ENCODE peak calls at places on chromosome 3, in five cellular contexts. One of them, this sample, is unnamed.

GRCh38 chr3:84547971-84548970 is 410.5 kb upstream of the CADM2 start:
- DNase-seq in suprapubic skin: no peak
- DNase-seq in endothelial cell of umbilical vein: no peak
- DNase-seq in upper lobe of right lung: no peak
- DNase-seq in testis: peak
- DNase-seq in this sample: no peak

GRCh38 chr3:188948658-188949400 is 222.9 kb upstream of the TPRG1 start:
- DNase-seq in suprapubic skin: no peak
- DNase-seq in endothelial cell of umbilical vein: peak
- DNase-seq in upper lobe of right lung: no peak
- DNase-seq in testis: peak
- DNase-seq in this sample: peak

GRCh38 chr3:78941587-78941986 is 826.2 kb downstream of the ROBO1 start:
- DNase-seq in suprapubic skin: no peak
- DNase-seq in endothelial cell of umbilical vein: no peak
- DNase-seq in upper lobe of right lung: no peak
- DNase-seq in testis: no peak
- DNase-seq in this sample: no peak

GRCh38 chr3:178155521-178155920 is 380.7 kb upstream of the KCNMB2 start:
- DNase-seq in suprapubic skin: no peak
- DNase-seq in endothelial cell of umbilical vein: no peak
- DNase-seq in upper lobe of right lung: no peak
- DNase-seq in testis: no peak
- DNase-seq in this sample: no peak

GRCh38 chr3:12512534-12513101 is 28.3 kb downstream of the TSEN2 start:
- DNase-seq in suprapubic skin: no peak
- DNase-seq in endothelial cell of umbilical vein: no peak
- DNase-seq in upper lobe of right lung: no peak
- DNase-seq in testis: no peak
- DNase-seq in this sample: no peak

GRCh38 chr3:30012941-30013543 is 593.4 kb upstream of the TGFBR2 start:
- DNase-seq in suprapubic skin: no peak
- DNase-seq in endothelial cell of umbilical vein: peak
- DNase-seq in upper lobe of right lung: peak
- DNase-seq in testis: peak
- DNase-seq in this sample: peak

GRCh38 chr3:195237981-195238625 is 32.9 kb downstream of the XXYLT1 start:
- DNase-seq in suprapubic skin: no peak
- DNase-seq in endothelial cell of umbilical vein: no peak
- DNase-seq in upper lobe of right lung: peak
- DNase-seq in testis: no peak
- DNase-seq in this sample: peak

GRCh38 chr3:194736896-194737600 is 51.4 kb downstream of the FAM43A start:
- DNase-seq in suprapubic skin: no peak
- DNase-seq in endothelial cell of umbilical vein: no peak
- DNase-seq in upper lobe of right lung: no peak
- DNase-seq in testis: no peak
- DNase-seq in this sample: no peak

GRCh38 chr3:44186712-44187111 is 55.0 kb upstream of the TOPAZ1 start:
- DNase-seq in suprapubic skin: no peak
- DNase-seq in endothelial cell of umbilical vein: no peak
- DNase-seq in upper lobe of right lung: no peak
- DNase-seq in testis: no peak
- DNase-seq in this sample: no peak

GRCh38 chr3:12670789-12671450 is 7.0 kb upstream of the RAF1 start:
- DNase-seq in suprapubic skin: peak
- DNase-seq in endothelial cell of umbilical vein: no peak
- DNase-seq in upper lobe of right lung: no peak
- DNase-seq in testis: no peak
- DNase-seq in this sample: no peak

GRCh38 chr3:67402873-67403272 is 251.5 kb downstream of the SUCLG2 start:
- DNase-seq in suprapubic skin: no peak
- DNase-seq in endothelial cell of umbilical vein: no peak
- DNase-seq in upper lobe of right lung: no peak
- DNase-seq in testis: no peak
- DNase-seq in this sample: no peak

GRCh38 chr3:12833226-12834161 is 7.9 kb downstream of the RPL32 start:
- DNase-seq in suprapubic skin: no peak
- DNase-seq in endothelial cell of umbilical vein: no peak
- DNase-seq in upper lobe of right lung: no peak
- DNase-seq in testis: no peak
- DNase-seq in this sample: no peak

GRCh38 chr3:159062734-159063410 is 261.0 kb downstream of the MFSD1 start:
- DNase-seq in suprapubic skin: no peak
- DNase-seq in endothelial cell of umbilical vein: no peak
- DNase-seq in upper lobe of right lung: no peak
- DNase-seq in testis: no peak
- DNase-seq in this sample: no peak

GRCh38 chr3:60742606-60743145 is 508.6 kb downstream of the FHIT start:
- DNase-seq in suprapubic skin: no peak
- DNase-seq in endothelial cell of umbilical vein: no peak
- DNase-seq in upper lobe of right lung: no peak
- DNase-seq in testis: no peak
- DNase-seq in this sample: no peak

GRCh38 chr3:141465221-141465620 is 21.6 kb upstream of the RASA2 start:
- DNase-seq in suprapubic skin: no peak
- DNase-seq in endothelial cell of umbilical vein: no peak
- DNase-seq in upper lobe of right lung: no peak
- DNase-seq in testis: no peak
- DNase-seq in this sample: no peak

GRCh38 chr3:172244011-172244410 is 204.2 kb downstream of the GHSR start:
- DNase-seq in suprapubic skin: no peak
- DNase-seq in endothelial cell of umbilical vein: peak
- DNase-seq in upper lobe of right lung: no peak
- DNase-seq in testis: no peak
- DNase-seq in this sample: no peak

DNA sequence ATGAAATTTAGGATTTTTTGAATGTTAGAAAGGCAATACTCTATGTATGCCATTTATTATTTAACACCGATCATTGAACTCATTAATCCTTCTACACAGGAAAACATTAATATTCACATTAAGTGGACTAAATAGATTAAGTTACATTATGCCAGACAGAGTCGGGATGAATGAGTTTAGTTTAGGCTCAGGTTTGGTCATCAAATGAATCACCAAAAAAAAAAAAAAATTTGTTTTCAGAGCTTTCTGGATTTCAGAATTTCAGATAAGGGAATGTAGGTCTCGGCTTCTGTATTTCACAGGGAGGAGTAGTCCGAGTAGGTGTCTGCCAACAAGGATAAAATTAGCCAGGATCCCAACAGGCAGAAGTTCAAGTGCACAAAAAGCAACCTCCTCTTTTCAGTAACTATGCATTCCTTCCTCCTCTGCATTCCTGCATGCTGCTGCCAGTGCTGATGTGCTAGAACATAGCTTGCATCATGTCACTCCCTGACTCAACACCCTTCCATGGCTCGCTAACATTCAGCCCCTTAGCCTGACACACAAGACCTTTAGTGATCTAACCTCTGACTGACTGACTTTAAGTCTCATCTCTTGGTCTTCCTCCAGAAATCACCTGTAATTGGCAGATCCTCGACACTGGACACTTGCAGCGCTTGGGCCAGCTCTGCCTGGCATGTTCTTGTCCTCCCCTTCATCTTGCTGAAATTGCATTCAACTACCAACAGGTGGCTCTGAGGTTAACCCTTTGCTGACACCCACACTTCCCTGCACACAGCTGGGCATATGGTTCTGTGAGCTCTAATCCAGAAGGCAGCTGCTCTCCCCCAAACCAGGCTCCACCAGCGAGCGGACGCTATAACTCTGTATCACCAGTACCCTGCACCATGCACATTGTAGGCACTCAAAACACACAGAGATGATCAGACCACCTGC is 145.4 kb upstream of the PROK2 start:
- DNase-seq in suprapubic skin: no peak
- DNase-seq in endothelial cell of umbilical vein: no peak
- DNase-seq in upper lobe of right lung: no peak
- DNase-seq in testis: no peak
- DNase-seq in this sample: no peak
- TF ChIP-seq CTCF in suprapubic skin: no peak
- TF ChIP-seq CTCF in endothelial cell of umbilical vein: no peak
- TF ChIP-seq CTCF in upper lobe of right lung: no peak
- TF ChIP-seq CTCF in testis: no peak
- TF ChIP-seq CTCF in this sample: no peak

GRCh38 chr3:126773167-126773566 is 69.1 kb downstream of the CHCHD6 start:
- DNase-seq in suprapubic skin: no peak
- DNase-seq in endothelial cell of umbilical vein: no peak
- DNase-seq in upper lobe of right lung: no peak
- DNase-seq in testis: no peak
- DNase-seq in this sample: no peak

GRCh38 chr3:126773783-126774182 is 69.7 kb downstream of the CHCHD6 start:
- DNase-seq in suprapubic skin: no peak
- DNase-seq in endothelial cell of umbilical vein: no peak
- DNase-seq in upper lobe of right lung: no peak
- DNase-seq in testis: no peak
- DNase-seq in this sample: no peak

GRCh38 chr3:126766653-126767052 is 62.6 kb downstream of the CHCHD6 start:
- DNase-seq in suprapubic skin: no peak
- DNase-seq in endothelial cell of umbilical vein: no peak
- DNase-seq in upper lobe of right lung: no peak
- DNase-seq in testis: no peak
- DNase-seq in this sample: no peak

GRCh38 chr3:126768903-126769302 is 64.9 kb downstream of the CHCHD6 start:
- DNase-seq in suprapubic skin: no peak
- DNase-seq in endothelial cell of umbilical vein: no peak
- DNase-seq in upper lobe of right lung: no peak
- DNase-seq in testis: no peak
- DNase-seq in this sample: no peak

GRCh38 chr3:126770096-126770495 is 66.1 kb downstream of the CHCHD6 start:
- DNase-seq in suprapubic skin: no peak
- DNase-seq in endothelial cell of umbilical vein: no peak
- DNase-seq in upper lobe of right lung: no peak
- DNase-seq in testis: no peak
- DNase-seq in this sample: no peak
- TF ChIP-seq CTCF in suprapubic skin: no peak
- TF ChIP-seq CTCF in endothelial cell of umbilical vein: no peak
- TF ChIP-seq CTCF in upper lobe of right lung: no peak
- TF ChIP-seq CTCF in testis: no peak
- TF ChIP-seq CTCF in this sample: no peak

DNA sequence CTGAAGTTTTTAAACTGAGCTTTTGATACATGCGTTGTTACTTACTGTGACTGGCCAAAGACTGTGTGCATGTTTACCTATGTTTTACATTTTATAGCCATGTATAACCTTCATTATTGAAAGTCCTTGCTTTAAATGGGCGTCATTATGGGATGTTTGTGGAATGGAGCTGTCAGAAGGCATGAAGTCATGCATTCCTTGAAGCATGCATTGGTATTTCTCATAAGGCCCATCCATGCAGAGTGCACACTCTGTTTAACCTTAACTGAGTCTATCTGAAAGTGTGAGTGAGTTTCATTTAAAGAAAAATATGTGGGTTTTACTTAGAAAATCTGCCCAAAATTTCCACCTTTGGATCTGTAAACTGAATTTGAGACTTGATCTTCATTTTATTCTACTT is 51.1 kb downstream of the PSMD6 start:
- DNase-seq in suprapubic skin: no peak
- DNase-seq in endothelial cell of umbilical vein: no peak
- DNase-seq in upper lobe of right lung: no peak
- DNase-seq in testis: no peak
- DNase-seq in this sample: no peak
- TF ChIP-seq CTCF in suprapubic skin: no peak
- TF ChIP-seq CTCF in endothelial cell of umbilical vein: no peak
- TF ChIP-seq CTCF in upper lobe of right lung: no peak
- TF ChIP-seq CTCF in testis: no peak
- TF ChIP-seq CTCF in this sample: no peak

GRCh38 chr3:35966629-35967464 is 327.5 kb downstream of the ARPP21 start:
- DNase-seq in suprapubic skin: no peak
- DNase-seq in endothelial cell of umbilical vein: no peak
- DNase-seq in upper lobe of right lung: no peak
- DNase-seq in testis: no peak
- DNase-seq in this sample: no peak
- TF ChIP-seq CTCF in suprapubic skin: no peak
- TF ChIP-seq CTCF in endothelial cell of umbilical vein: no peak
- TF ChIP-seq CTCF in upper lobe of right lung: no peak
- TF ChIP-seq CTCF in testis: no peak
- TF ChIP-seq CTCF in this sample: no peak

GRCh38 chr3:37700849-37701248 is 160.8 kb upstream of the CTDSPL start:
- DNase-seq in suprapubic skin: no peak
- DNase-seq in endothelial cell of umbilical vein: no peak
- DNase-seq in upper lobe of right lung: no peak
- DNase-seq in testis: no peak
- DNase-seq in this sample: no peak
- TF ChIP-seq CTCF in suprapubic skin: peak
- TF ChIP-seq CTCF in endothelial cell of umbilical vein: no peak
- TF ChIP-seq CTCF in upper lobe of right lung: no peak
- TF ChIP-seq CTCF in testis: no peak
- TF ChIP-seq CTCF in this sample: no peak

GRCh38 chr3:142723968-142724681 is at the start of gene TRPC1:
- DNase-seq in suprapubic skin: peak
- DNase-seq in endothelial cell of umbilical vein: peak
- DNase-seq in upper lobe of right lung: peak
- DNase-seq in testis: peak
- DNase-seq in this sample: peak

GRCh38 chr3:142725352-142725739 is 1.5 kb downstream of the TRPC1 start:
- DNase-seq in suprapubic skin: no peak
- DNase-seq in endothelial cell of umbilical vein: no peak
- DNase-seq in upper lobe of right lung: no peak
- DNase-seq in testis: no peak
- DNase-seq in this sample: no peak

GRCh38 chr3:142723665-142723967 is 218 bp upstream of the TRPC1 start:
- DNase-seq in suprapubic skin: no peak
- DNase-seq in endothelial cell of umbilical vein: no peak
- DNase-seq in upper lobe of right lung: no peak
- DNase-seq in testis: no peak
- DNase-seq in this sample: no peak

GRCh38 chr3:142726017-142726416 is 2.2 kb downstream of the TRPC1 start:
- DNase-seq in suprapubic skin: no peak
- DNase-seq in endothelial cell of umbilical vein: no peak
- DNase-seq in upper lobe of right lung: no peak
- DNase-seq in testis: no peak
- DNase-seq in this sample: no peak

GRCh38 chr3:142724682-142725351 is 983 bp downstream of the TRPC1 start:
- DNase-seq in suprapubic skin: peak
- DNase-seq in endothelial cell of umbilical vein: peak
- DNase-seq in upper lobe of right lung: peak
- DNase-seq in testis: peak
- DNase-seq in this sample: peak
- TF ChIP-seq CTCF in suprapubic skin: no peak
- TF ChIP-seq CTCF in endothelial cell of umbilical vein: no peak
- TF ChIP-seq CTCF in upper lobe of right lung: no peak
- TF ChIP-seq CTCF in testis: no peak
- TF ChIP-seq CTCF in this sample: no peak

This sample was measured in ovary.